ENCODE peak calls at places on chromosomes 13 and 19, in six cellular contexts. One of them, this sample, is unnamed. For H3K4me1, the result is how much of the 10 kb centered on the place peaks cover.

GRCh38 chr19:44356383-44357111 is at the start of gene ZNF112:
- DNase-seq in cardiac muscle cell: peak
- DNase-seq in heart left ventricle: peak
- DNase-seq in ovary: peak
- DNase-seq in heart right ventricle: peak
- DNase-seq in mammary epithelial cell: peak
- DNase-seq in this sample: peak

GRCh38 chr13:54592201-54592600 is 1563.6 kb downstream of the OLFM4 start:
- DNase-seq in ovary: no peak
- DNase-seq in cardiac muscle cell: no peak
- DNase-seq in heart right ventricle: no peak
- DNase-seq in heart left ventricle: no peak
- DNase-seq in mammary epithelial cell: no peak
- DNase-seq in this sample: no peak

GRCh38 chr19:535017-535835 is 3.7 kb downstream of the CDC34 start:
- DNase-seq in heart right ventricle: no peak
- DNase-seq in cardiac muscle cell: no peak
- DNase-seq in mammary epithelial cell: peak
- DNase-seq in heart left ventricle: no peak
- DNase-seq in ovary: no peak
- DNase-seq in this sample: no peak

GRCh38 chr13:49220035-49220855 is at the start of gene MLNR:
- DNase-seq in mammary epithelial cell: peak
- DNase-seq in cardiac muscle cell: peak
- DNase-seq in heart right ventricle: peak
- DNase-seq in ovary: peak
- DNase-seq in heart left ventricle: peak
- DNase-seq in this sample: no peak

GRCh38 chr13:21321269-21321668 is 137.8 kb downstream of the ZDHHC20 start:
- DNase-seq in ovary: no peak
- DNase-seq in mammary epithelial cell: no peak
- DNase-seq in heart right ventricle: no peak
- DNase-seq in cardiac muscle cell: no peak
- DNase-seq in heart left ventricle: no peak
- DNase-seq in this sample: no peak

GRCh38 chr19:7006305-7006704 is 14.9 kb downstream of the MBD3L2B start:
- DNase-seq in cardiac muscle cell: no peak
- DNase-seq in heart right ventricle: no peak
- DNase-seq in ovary: no peak
- DNase-seq in mammary epithelial cell: no peak
- DNase-seq in heart left ventricle: no peak
- DNase-seq in this sample: no peak

GRCh38 chr13:45847554-45848224 is 3.9 kb downstream of the SIAH3 start:
- DNase-seq in heart right ventricle: peak
- DNase-seq in ovary: no peak
- DNase-seq in mammary epithelial cell: no peak
- DNase-seq in heart left ventricle: peak
- DNase-seq in cardiac muscle cell: peak
- DNase-seq in this sample: peak

GRCh38 chr13:44576396-44577235 is 486 bp upstream of the TSC22D1 start:
- DNase-seq in ovary: peak
- DNase-seq in heart right ventricle: no peak
- DNase-seq in cardiac muscle cell: no peak
- DNase-seq in heart left ventricle: no peak
- DNase-seq in mammary epithelial cell: no peak
- DNase-seq in this sample: peak

GRCh38 chr13:33073338-33073737 is 57.1 kb downstream of the KL start:
- DNase-seq in heart left ventricle: no peak
- DNase-seq in mammary epithelial cell: no peak
- DNase-seq in cardiac muscle cell: no peak
- DNase-seq in heart right ventricle: no peak
- DNase-seq in ovary: no peak
- DNase-seq in this sample: no peak

GRCh38 chr13:106173346-106173745 is 362.1 kb downstream of the EFNB2 start:
- DNase-seq in ovary: no peak
- DNase-seq in heart left ventricle: no peak
- DNase-seq in heart right ventricle: no peak
- DNase-seq in cardiac muscle cell: no peak
- DNase-seq in mammary epithelial cell: no peak
- DNase-seq in this sample: no peak

GRCh38 chr13:111338841-111339240 is 18.4 kb downstream of the TEX29 start:
- DNase-seq in heart left ventricle: no peak
- DNase-seq in heart right ventricle: no peak
- DNase-seq in cardiac muscle cell: no peak
- DNase-seq in mammary epithelial cell: no peak
- DNase-seq in ovary: no peak
- DNase-seq in this sample: no peak

GRCh38 chr19:23183251-23183650 is 66.4 kb downstream of the ZNF730 start:
- DNase-seq in cardiac muscle cell: no peak
- DNase-seq in mammary epithelial cell: no peak
- DNase-seq in ovary: no peak
- DNase-seq in heart left ventricle: no peak
- DNase-seq in heart right ventricle: no peak
- DNase-seq in this sample: no peak

GRCh38 chr13:35851238-35851814 is 279.9 kb downstream of the DCLK1 start:
- DNase-seq in cardiac muscle cell: no peak
- DNase-seq in heart left ventricle: no peak
- DNase-seq in ovary: no peak
- DNase-seq in heart right ventricle: no peak
- DNase-seq in mammary epithelial cell: no peak
- DNase-seq in this sample: no peak

GRCh38 chr19:47310819-47311218 is 1.2 kb downstream of the C5AR1 start:
- DNase-seq in mammary epithelial cell: no peak
- DNase-seq in heart right ventricle: peak
- DNase-seq in heart left ventricle: peak
- DNase-seq in cardiac muscle cell: peak
- DNase-seq in ovary: no peak
- DNase-seq in this sample: no peak

GRCh38 chr13:99729745-99730144 is 228.5 kb downstream of the TM9SF2 start:
- DNase-seq in heart right ventricle: no peak
- DNase-seq in mammary epithelial cell: no peak
- DNase-seq in ovary: no peak
- DNase-seq in heart left ventricle: no peak
- DNase-seq in cardiac muscle cell: no peak
- DNase-seq in this sample: no peak

GRCh38 chr19:40598121-40598917 is 2.9 kb upstream of the LTBP4 start:
- DNase-seq in cardiac muscle cell: peak
- DNase-seq in mammary epithelial cell: peak
- DNase-seq in ovary: peak
- DNase-seq in heart left ventricle: peak
- DNase-seq in heart right ventricle: peak
- DNase-seq in this sample: peak

GRCh38 chr13:95533545-95534135 is 18.9 kb upstream of the CLDN10 start:
- DNase-seq in mammary epithelial cell: no peak
- DNase-seq in cardiac muscle cell: no peak
- DNase-seq in heart left ventricle: no peak
- DNase-seq in ovary: no peak
- DNase-seq in heart right ventricle: no peak
- DNase-seq in this sample: peak

GRCh38 chr19:29247051-29247450 is 34.1 kb upstream of the UQCRFS1 start:
- DNase-seq in mammary epithelial cell: no peak
- DNase-seq in cardiac muscle cell: no peak
- DNase-seq in ovary: no peak
- DNase-seq in heart left ventricle: no peak
- DNase-seq in heart right ventricle: no peak
- DNase-seq in this sample: no peak

GRCh38 chr13:73158851-73159250 is 100.0 kb downstream of the KLF5 start:
- DNase-seq in mammary epithelial cell: peak
- DNase-seq in heart right ventricle: no peak
- DNase-seq in ovary: no peak
- DNase-seq in cardiac muscle cell: peak
- DNase-seq in heart left ventricle: no peak
- DNase-seq in this sample: no peak

GRCh38 chr19:43464089-43464775 is 1.2 kb downstream of the LYPD3 start:
- DNase-seq in heart left ventricle: peak
- DNase-seq in cardiac muscle cell: no peak
- DNase-seq in mammary epithelial cell: no peak
- DNase-seq in ovary: peak
- DNase-seq in heart right ventricle: peak
- DNase-seq in this sample: peak

GRCh38 chr19:51186323-51186722 is 38.6 kb upstream of the CD33 start:
- DNase-seq in mammary epithelial cell: no peak
- DNase-seq in cardiac muscle cell: no peak
- DNase-seq in ovary: no peak
- DNase-seq in heart left ventricle: no peak
- DNase-seq in heart right ventricle: no peak
- DNase-seq in this sample: no peak

GRCh38 chr13:114023716-114024602 is 50.1 kb upstream of the C13orf46 start:
- DNase-seq in heart right ventricle: no peak
- DNase-seq in ovary: no peak
- DNase-seq in mammary epithelial cell: no peak
- DNase-seq in heart left ventricle: peak
- DNase-seq in cardiac muscle cell: no peak
- DNase-seq in this sample: no peak
- H3K4me1 ChIP-seq in heart right ventricle: under half
- H3K4me1 ChIP-seq in ovary: under half
- H3K4me1 ChIP-seq in mammary epithelial cell: under half
- H3K4me1 ChIP-seq in heart left ventricle: under half
- H3K4me1 ChIP-seq in cardiac muscle cell: under half
- H3K4me1 ChIP-seq in this sample: under half

DNA sequence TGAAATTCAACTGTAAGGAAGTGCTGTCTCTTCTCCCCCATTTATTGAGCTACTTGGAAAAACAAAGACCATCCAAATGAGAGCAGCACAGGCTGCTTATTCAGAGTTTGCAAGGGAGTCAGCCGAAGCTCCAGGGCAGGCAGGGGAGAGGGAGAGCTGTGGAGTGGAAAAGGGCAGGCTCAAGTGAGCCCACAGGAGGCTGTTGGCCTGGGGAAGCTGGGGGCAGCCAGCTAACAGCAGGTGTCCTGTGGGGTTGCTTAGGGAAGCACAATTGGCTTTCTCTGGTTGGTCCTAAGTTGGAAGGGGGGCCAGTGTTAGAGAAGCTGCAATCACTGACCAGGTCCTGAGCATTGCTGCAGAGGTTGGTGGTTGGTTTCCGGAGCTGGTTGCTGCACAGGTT is 23.9 kb downstream of the SLC25A42 start:
- DNase-seq in mammary epithelial cell: no peak
- DNase-seq in heart left ventricle: no peak
- DNase-seq in heart right ventricle: no peak
- DNase-seq in cardiac muscle cell: no peak
- DNase-seq in ovary: no peak
- DNase-seq in this sample: no peak
- TF ChIP-seq CTCF in mammary epithelial cell: no peak
- TF ChIP-seq CTCF in heart left ventricle: no peak
- TF ChIP-seq CTCF in heart right ventricle: no peak
- TF ChIP-seq CTCF in cardiac muscle cell: no peak
- TF ChIP-seq CTCF in ovary: no peak
- TF ChIP-seq CTCF in this sample: no peak

GRCh38 chr13:114063545-114064515 is 68.6 kb downstream of the RASA3 start:
- DNase-seq in ovary: peak
- DNase-seq in mammary epithelial cell: peak
- DNase-seq in heart right ventricle: peak
- DNase-seq in heart left ventricle: peak
- DNase-seq in cardiac muscle cell: peak
- DNase-seq in this sample: peak
- H3K4me3 ChIP-seq in ovary: peak
- H3K4me3 ChIP-seq in mammary epithelial cell: peak
- H3K4me3 ChIP-seq in heart right ventricle: peak
- H3K4me3 ChIP-seq in heart left ventricle: peak
- H3K4me3 ChIP-seq in cardiac muscle cell: no peak
- H3K4me3 ChIP-seq in this sample: peak

DNA sequence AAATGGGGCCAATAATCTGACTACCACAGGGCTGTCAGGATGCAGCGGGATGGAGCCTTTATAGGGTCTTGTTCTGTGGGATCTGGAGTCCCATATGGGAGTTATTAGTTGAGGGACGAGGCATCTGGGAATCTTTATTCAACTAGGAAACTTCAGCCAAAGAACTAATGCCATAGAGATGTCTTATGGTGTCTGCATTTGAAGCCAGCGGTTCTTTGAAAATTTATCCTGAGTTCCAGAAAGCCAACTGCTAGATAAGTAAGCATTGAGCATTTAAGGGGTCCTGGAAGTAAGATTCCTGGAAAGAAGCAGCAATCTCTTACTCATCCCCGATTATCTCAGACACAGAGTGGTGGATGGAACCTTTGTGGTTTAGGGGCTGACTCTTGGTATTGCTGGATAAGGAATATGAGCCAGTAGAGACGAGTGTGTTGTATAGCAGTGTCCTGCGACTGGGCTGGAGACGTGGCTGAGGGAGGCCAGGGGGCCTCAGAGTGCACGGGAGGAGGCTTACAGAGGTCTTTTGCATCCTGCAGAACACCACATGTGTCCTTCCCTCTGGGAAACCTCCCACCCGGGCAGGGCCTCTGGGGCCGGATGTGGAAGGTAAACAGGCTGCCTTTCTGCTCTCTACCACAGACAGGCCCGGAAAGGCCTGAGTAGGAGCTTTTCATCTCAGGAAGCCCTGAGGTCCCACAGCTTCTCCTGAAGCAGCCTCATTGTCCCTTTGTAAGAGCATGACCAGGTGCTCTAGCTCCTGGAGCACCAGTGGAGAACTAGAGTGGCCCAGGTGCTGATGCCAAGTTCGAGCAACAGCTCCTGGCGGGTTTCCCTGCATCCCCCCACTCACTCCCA is 28.8 kb downstream of the ACTN4 start:
- DNase-seq in heart left ventricle: no peak
- DNase-seq in ovary: peak
- DNase-seq in heart right ventricle: no peak
- DNase-seq in cardiac muscle cell: peak
- DNase-seq in mammary epithelial cell: peak
- DNase-seq in this sample: no peak
- H3K4me1 ChIP-seq in heart left ventricle: half or more
- H3K4me1 ChIP-seq in ovary: under half
- H3K4me1 ChIP-seq in heart right ventricle: half or more
- H3K4me1 ChIP-seq in cardiac muscle cell: under half
- H3K4me1 ChIP-seq in mammary epithelial cell: half or more
- H3K4me1 ChIP-seq in this sample: half or more

This sample was measured in Peyer's patch.